ENCODE peak calls at places on chromosome 10, in four cellular contexts. One of them, this sample, is unnamed.

GRCh38 chr10:67790534-67791408 is 47.2 kb downstream of the DNAJC12 start:
- DNase-seq in GM20000: no peak
- DNase-seq in effector memory CD8-positive, alpha-beta T cell: no peak
- DNase-seq in caudate nucleus: no peak
- DNase-seq in this sample: no peak

GRCh38 chr10:42948040-42948439 is 128.8 kb upstream of the RET start:
- DNase-seq in GM20000: no peak
- DNase-seq in effector memory CD8-positive, alpha-beta T cell: no peak
- DNase-seq in caudate nucleus: no peak
- DNase-seq in this sample: no peak

GRCh38 chr10:184911-185310 is 49.7 kb downstream of the ZMYND11 start:
- DNase-seq in GM20000: no peak
- DNase-seq in effector memory CD8-positive, alpha-beta T cell: no peak
- DNase-seq in caudate nucleus: no peak
- DNase-seq in this sample: no peak

GRCh38 chr10:95290801-95291633 is at the start of gene PDLIM1:
- DNase-seq in GM20000: peak; percentile 96
- DNase-seq in effector memory CD8-positive, alpha-beta T cell: peak; percentile 43
- DNase-seq in caudate nucleus: no peak
- DNase-seq in this sample: no peak

GRCh38 chr10:79018591-79019011 is 50.2 kb upstream of the ZMIZ1 start:
- DNase-seq in GM20000: no peak
- DNase-seq in effector memory CD8-positive, alpha-beta T cell: no peak
- DNase-seq in caudate nucleus: no peak
- DNase-seq in this sample: no peak

GRCh38 chr10:21292763-21293517 is 232.5 kb downstream of the SKIDA1 start:
- DNase-seq in GM20000: no peak
- DNase-seq in effector memory CD8-positive, alpha-beta T cell: no peak
- DNase-seq in caudate nucleus: no peak
- DNase-seq in this sample: peak; percentile 5

GRCh38 chr10:79067241-79068202 is 1.2 kb upstream of the ZMIZ1 start:
- DNase-seq in GM20000: peak; percentile 91
- DNase-seq in effector memory CD8-positive, alpha-beta T cell: peak; percentile 77
- DNase-seq in caudate nucleus: peak; percentile 64
- DNase-seq in this sample: peak; percentile 45

GRCh38 chr10:87605656-87606308 is 53.9 kb upstream of the PAPSS2 start:
- DNase-seq in GM20000: no peak
- DNase-seq in effector memory CD8-positive, alpha-beta T cell: no peak
- DNase-seq in caudate nucleus: no peak
- DNase-seq in this sample: no peak

GRCh38 chr10:102334106-102334505 is 61.4 kb upstream of the NFKB2 start:
- DNase-seq in GM20000: no peak
- DNase-seq in effector memory CD8-positive, alpha-beta T cell: no peak
- DNase-seq in caudate nucleus: no peak
- DNase-seq in this sample: no peak

GRCh38 chr10:32077896-32078295 is 21.7 kb upstream of the KIF5B start:
- DNase-seq in GM20000: no peak
- DNase-seq in effector memory CD8-positive, alpha-beta T cell: no peak
- DNase-seq in caudate nucleus: no peak
- DNase-seq in this sample: no peak

GRCh38 chr10:86769991-86770390 is 13.6 kb downstream of the BMPR1A start:
- DNase-seq in GM20000: no peak
- DNase-seq in effector memory CD8-positive, alpha-beta T cell: no peak
- DNase-seq in caudate nucleus: no peak
- DNase-seq in this sample: no peak

GRCh38 chr10:84214612-84215235 is 10.6 kb downstream of the LRIT2 start:
- DNase-seq in GM20000: peak; percentile 67
- DNase-seq in effector memory CD8-positive, alpha-beta T cell: peak; percentile 38
- DNase-seq in caudate nucleus: no peak
- DNase-seq in this sample: peak; percentile 6

GRCh38 chr10:8481718-8482504 is 427.4 kb downstream of the GATA3 start:
- DNase-seq in GM20000: no peak
- DNase-seq in effector memory CD8-positive, alpha-beta T cell: no peak
- DNase-seq in caudate nucleus: no peak
- DNase-seq in this sample: no peak

GRCh38 chr10:116880716-116881440 is 31.6 kb downstream of the ENO4 start:
- DNase-seq in GM20000: no peak
- DNase-seq in effector memory CD8-positive, alpha-beta T cell: no peak
- DNase-seq in caudate nucleus: no peak
- DNase-seq in this sample: peak; percentile 28

GRCh38 chr10:45655219-45655618 is 17.4 kb downstream of the ZFAND4 start:
- DNase-seq in GM20000: no peak
- DNase-seq in effector memory CD8-positive, alpha-beta T cell: no peak
- DNase-seq in caudate nucleus: no peak
- DNase-seq in this sample: no peak

GRCh38 chr10:58969578-58969977 is 206.9 kb upstream of the PHYHIPL start:
- DNase-seq in GM20000: no peak
- DNase-seq in effector memory CD8-positive, alpha-beta T cell: no peak
- DNase-seq in caudate nucleus: no peak
- DNase-seq in this sample: no peak

GRCh38 chr10:94361161-94361794 is 1.5 kb downstream of the NOC3L start:
- DNase-seq in GM20000: no peak
- DNase-seq in effector memory CD8-positive, alpha-beta T cell: no peak
- DNase-seq in caudate nucleus: no peak
- DNase-seq in this sample: no peak

GRCh38 chr10:104037261-104037951 is 48.3 kb downstream of the COL17A1 start:
- DNase-seq in GM20000: no peak
- DNase-seq in effector memory CD8-positive, alpha-beta T cell: no peak
- DNase-seq in caudate nucleus: no peak
- DNase-seq in this sample: no peak

GRCh38 chr10:100370561-100370975 is 23.5 kb downstream of the SCD start:
- DNase-seq in GM20000: no peak
- DNase-seq in effector memory CD8-positive, alpha-beta T cell: peak; percentile 57
- DNase-seq in caudate nucleus: no peak
- DNase-seq in this sample: no peak

GRCh38 chr10:99658622-99659030 is 683 bp upstream of the ENTPD7 start:
- DNase-seq in GM20000: no peak
- DNase-seq in effector memory CD8-positive, alpha-beta T cell: peak; percentile 2
- DNase-seq in caudate nucleus: no peak
- DNase-seq in this sample: peak; percentile 6

GRCh38 chr10:63761243-63761642 is 240.0 kb downstream of the REEP3 start:
- DNase-seq in GM20000: no peak
- DNase-seq in effector memory CD8-positive, alpha-beta T cell: no peak
- DNase-seq in caudate nucleus: no peak
- DNase-seq in this sample: no peak